ENCODE peak calls at places on chromosomes 7 and 10, in eight cellular contexts. N is neural progenitor cell, B is GM23338, Z is lower lobe of right lung, I is ascending aorta, Q is IMR-90, H is brain microvascular endothelial cell, V is body of pancreas. X is an unnamed sample.

GRCh38 chr7:4241791-4242190 is 440.3 kb upstream of the FOXK1 start:
- DNase-seq in Z (no peak), V (no peak), H (no peak), Q (no peak), N (peak; percentile 25), I (no peak), B (peak; percentile 76), X (no peak)

GRCh38 chr10:3538850-3539531 is 246.0 kb downstream of the KLF6 start:
- DNase-seq in H (peak; percentile 96), Z (no peak), Q (peak; percentile 97), I (peak; percentile 59), N (peak; percentile 11), B (no peak), V (no peak), X (no peak)

GRCh38 chr10:92149261-92149660 is 141.6 kb downstream of the CPEB3 start:
- DNase-seq in V (no peak), I (no peak), B (no peak), H (no peak), Z (no peak), Q (no peak), N (no peak), X (no peak)

GRCh38 chr10:21399392-21400015 is 126.0 kb downstream of the SKIDA1 start:
- DNase-seq in H (peak; percentile 94), B (no peak), I (no peak), V (no peak), Z (no peak), N (no peak), Q (peak; percentile 98), X (no peak)

GRCh38 chr7:51965454-51965853 is 648.8 kb upstream of the COBL start:
- DNase-seq in Z (no peak), I (no peak), B (no peak), H (no peak), N (no peak), Q (no peak), V (no peak), X (no peak)

GRCh38 chr7:133053321-133053891 is 28.5 kb downstream of the CHCHD3 start:
- DNase-seq in Q (peak; percentile 97), I (no peak), V (no peak), N (no peak), H (peak; percentile 96), Z (no peak), B (no peak), X (no peak)

GRCh38 chr7:15515201-15515777 is 46.5 kb downstream of the AGMO start:
- DNase-seq in I (no peak), Q (peak; percentile 1), V (no peak), Z (no peak), H (no peak), N (no peak), B (peak; percentile 26), X (no peak)

GRCh38 chr10:48249004-48249762 is 25.3 kb downstream of the FRMPD2 start:
- DNase-seq in Z (no peak), V (no peak), I (no peak), Q (no peak), B (no peak), H (no peak), N (no peak), X (no peak)

GRCh38 chr7:93889261-93889660 is 1.3 kb downstream of the TFPI2 start:
- DNase-seq in Z (no peak), I (no peak), N (no peak), V (no peak), B (no peak), Q (peak; percentile 92), H (peak; percentile 58), X (no peak)

GRCh38 chr7:129667116-129667515 is 55.6 kb downstream of the NRF1 start:
- DNase-seq in H (no peak), N (no peak), Z (no peak), I (no peak), Q (no peak), V (no peak), B (no peak), X (no peak)

GRCh38 chr10:49596493-49596809 is 13.7 kb upstream of the SLC18A3 start:
- DNase-seq in N (no peak), B (no peak), H (no peak), V (no peak), Q (no peak), I (no peak), Z (no peak), X (no peak)

GRCh38 chr7:81331061-81332018 is 412.5 kb upstream of the SEMA3C start:
- DNase-seq in I (no peak), V (no peak), B (no peak), Z (no peak), Q (peak; percentile 48), H (peak; percentile 47), N (no peak), X (no peak)

GRCh38 chr7:1981201-1981877 is 251.4 kb downstream of the MAD1L1 start:
- DNase-seq in V (no peak), Q (no peak), H (no peak), B (no peak), N (no peak), Z (peak; percentile 24), I (no peak), X (no peak)

GRCh38 chr10:112375721-112376577 is 2.0 kb downstream of the ACSL5 start:
- DNase-seq in N (no peak), B (no peak), Q (peak; percentile 49), Z (peak; percentile 82), I (no peak), V (peak; percentile 60), H (peak; percentile 9), X (peak; percentile 72)

GRCh38 chr10:69703766-69704191 is 73.7 kb downstream of the FAM241B start:
- DNase-seq in H (peak; percentile 83), B (no peak), V (no peak), Q (peak; percentile 96), Z (no peak), N (no peak), I (no peak), X (no peak)

DNA sequence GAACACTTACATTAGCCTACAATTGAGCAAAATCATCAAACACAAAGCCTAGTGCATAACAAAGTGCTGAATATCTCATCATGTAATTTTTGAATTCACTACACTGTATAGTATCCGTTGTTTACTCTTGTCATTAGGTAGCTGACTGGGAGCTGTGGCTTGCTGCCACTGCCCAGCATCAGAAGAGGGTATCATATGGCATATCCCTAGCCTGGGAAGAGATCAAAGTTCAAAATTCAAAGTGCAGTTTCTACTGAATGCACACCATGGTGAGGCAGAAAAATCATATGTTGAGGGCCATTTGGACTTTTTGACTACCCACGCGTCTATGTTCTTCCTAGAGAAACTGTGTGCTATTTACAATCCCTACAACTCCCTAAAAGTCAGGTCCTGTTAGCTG is 7.5 kb upstream of the ZC3HAV1 start:
- DNase-seq in V (no peak), Q (no peak), B (no peak), H (no peak), Z (no peak), N (no peak), I (no peak), X (no peak)
- TF ChIP-seq CTCF in V (no peak), Q (no peak), B (no peak), H (no peak), Z (no peak), N (no peak), I (no peak), X (no peak)

GRCh38 chr10:97127960-97128850 is 57.6 kb downstream of the SLIT1 start:
- DNase-seq in N (no peak), V (peak; percentile 19), Z (no peak), I (no peak), Q (no peak), H (no peak), B (no peak), X (no peak)

GRCh38 chr10:97127507-97127906 is 58.3 kb downstream of the SLIT1 start:
- DNase-seq in V (no peak), B (no peak), Z (no peak), H (no peak), N (no peak), Q (no peak), I (no peak), X (no peak)

GRCh38 chr10:97131041-97131659 is 54.6 kb downstream of the SLIT1 start:
- DNase-seq in Q (no peak), Z (no peak), V (no peak), N (no peak), B (no peak), H (no peak), I (no peak), X (no peak)

GRCh38 chr10:97129666-97130065 is 56.1 kb downstream of the SLIT1 start:
- DNase-seq in I (no peak), B (no peak), N (no peak), V (no peak), Z (no peak), H (no peak), Q (no peak), X (no peak)

DNA sequence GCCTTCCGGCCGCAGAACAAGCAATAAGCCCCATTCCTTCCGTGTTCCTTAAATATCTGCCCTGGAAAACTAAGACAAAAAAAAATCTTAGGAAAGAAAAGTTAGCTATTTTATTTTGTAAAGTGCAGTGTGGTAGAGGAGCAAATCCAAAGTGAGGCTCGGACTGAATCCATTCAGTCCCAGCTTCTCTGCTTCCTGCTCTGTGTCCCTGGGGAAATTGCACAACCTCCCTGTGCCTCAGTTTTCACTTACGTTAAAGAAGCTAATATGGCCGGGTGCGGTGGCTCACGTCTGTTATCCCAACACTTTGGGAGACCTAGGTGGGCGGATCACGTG is 56.9 kb downstream of the SLIT1 start:
- DNase-seq in Q (no peak), B (no peak), N (no peak), V (no peak), H (no peak), Z (no peak), I (no peak), X (no peak)
- H3K27ac ChIP-seq in Q (no peak overlapping the region), B (no peak overlapping the region), N (no peak overlapping the region), V (no peak overlapping the region), H (no peak overlapping the region), Z (no peak overlapping the region), I (no peak overlapping the region), X (no peak overlapping the region)

DNA sequence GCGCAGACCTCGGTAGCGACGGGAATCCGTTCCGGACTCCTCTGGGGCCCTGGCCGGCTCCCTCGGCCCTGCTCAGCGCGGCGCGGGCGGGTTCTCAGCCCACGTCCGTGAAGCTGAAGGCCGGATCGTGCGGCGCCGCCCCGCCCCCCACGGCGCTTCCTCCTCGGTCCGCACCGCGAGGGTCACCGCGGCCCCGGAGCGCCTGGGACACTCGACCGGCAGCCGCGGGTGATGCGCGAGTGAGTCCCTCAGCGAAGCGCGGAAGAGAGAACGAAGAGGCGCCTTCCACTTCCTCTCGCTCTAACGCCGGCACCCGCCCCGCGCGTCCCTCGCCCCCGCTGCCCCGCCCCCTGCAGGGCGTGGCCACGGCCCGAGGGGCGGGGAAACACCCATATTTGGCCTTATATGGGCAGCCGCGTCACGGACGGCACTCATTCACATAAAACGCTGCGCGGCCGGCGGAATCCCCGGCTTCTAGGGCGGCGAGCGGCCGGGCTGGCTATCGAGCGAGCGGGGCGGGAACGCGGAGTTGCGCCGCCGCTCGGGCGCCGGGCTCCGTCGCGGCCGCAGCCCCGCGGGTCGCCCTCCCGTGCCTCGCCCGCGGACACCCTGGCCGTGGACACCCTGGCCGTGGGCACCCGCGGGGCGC is at the start of gene DUSP5:
- DNase-seq in V (peak; percentile 94), B (peak; percentile 97), Q (peak; percentile 92), Z (peak; percentile 96), I (peak; percentile 83), H (peak; percentile 88), N (peak; percentile 98), X (peak; percentile 95)
- TF ChIP-seq CTCF in V (no peak), B (no peak), Q (no peak), Z (no peak), I (no peak), H (no peak), N (no peak), X (no peak)

DNA sequence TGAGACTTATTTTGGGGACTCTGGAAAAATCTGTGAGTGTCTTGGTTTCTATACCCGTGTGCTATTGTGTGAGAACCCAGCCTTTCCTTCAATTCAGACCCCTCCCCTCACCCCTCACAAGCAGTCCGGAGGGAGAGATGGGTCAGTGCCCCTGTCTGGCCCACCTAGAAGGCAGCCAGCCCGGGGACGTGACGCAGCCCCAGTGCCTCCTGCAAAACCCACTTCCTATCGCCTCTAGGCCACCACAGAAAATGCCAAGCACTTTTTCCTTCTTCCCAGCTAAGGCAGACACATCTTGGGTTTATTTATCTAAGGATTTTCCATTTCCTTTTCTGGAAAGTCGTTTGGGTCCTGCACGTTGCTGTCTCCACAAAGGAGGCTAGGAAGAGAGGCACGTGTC is 11.6 kb upstream of the AQP1 start:
- DNase-seq in Z (no peak), I (no peak), N (no peak), B (no peak), H (no peak), V (no peak), Q (no peak), X (no peak)
- H3K27ac ChIP-seq in Z (peak overlapping the region; percentile 84), I (peak overlapping the region; percentile 79), N (no peak overlapping the region), B (no peak overlapping the region), H (no peak overlapping the region), V (no peak overlapping the region), Q (no peak overlapping the region), X (peak overlapping the region; percentile 68)

X was measured in coronary artery.